ENCODE peak calls at places on chromosome 16, in six cellular contexts. B, W, I, C, D and J are unnamed samples.
A peak's percentile ranks its signal among the peaks of the same experiment; 100 is the strongest.

GRCh38 chr16:64391009-64391663 is 730.7 kb downstream of the CDH11 start:
- DNase-seq in B (no peak), W (no peak), I (peak; percentile 72), C (no peak), D (no peak), J (no peak)

GRCh38 chr16:19429271-19429670 is 11.6 kb downstream of the TMC5 start:
- DNase-seq in B (no peak), W (no peak), I (peak; percentile 53), C (no peak), D (peak; percentile 68), J (no peak)

GRCh38 chr16:12819126-12820117 is 15.7 kb upstream of the CPPED1 start:
- DNase-seq in B (peak; percentile 80), W (no peak), I (peak; percentile 63), C (peak; percentile 70), D (peak; percentile 74), J (no peak)

GRCh38 chr16:64893386-64893785 is 228.5 kb downstream of the CDH11 start:
- DNase-seq in B (no peak), W (no peak), I (peak; percentile 4), C (no peak), D (no peak), J (no peak)

GRCh38 chr16:65278874-65279273 is 157.0 kb upstream of the CDH11 start:
- DNase-seq in B (no peak), W (no peak), I (peak; percentile 53), C (no peak), D (no peak), J (no peak)

GRCh38 chr16:53207810-53208752 is 153.3 kb downstream of the CHD9 start:
- DNase-seq in B (peak; percentile 33), W (no peak), I (peak; percentile 66), C (no peak), D (peak; percentile 39), J (no peak)

GRCh38 chr16:71658771-71659170 is 32.8 kb downstream of the MARVELD3 start:
- DNase-seq in B (no peak), W (no peak), I (no peak), C (no peak), D (no peak), J (no peak)

GRCh38 chr16:55622930-55623561 is 32.7 kb upstream of the SLC6A2 start:
- DNase-seq in B (peak; percentile 13), W (no peak), I (peak; percentile 7), C (no peak), D (no peak), J (no peak)

GRCh38 chr16:86903068-86903467 is 324.7 kb downstream of the FOXL1 start:
- DNase-seq in B (no peak), W (no peak), I (no peak), C (no peak), D (no peak), J (no peak)

GRCh38 chr16:88867561-88868246 is 1.2 kb upstream of the PABPN1L start:
- DNase-seq in B (no peak), W (no peak), I (no peak), C (no peak), D (no peak), J (no peak)

GRCh38 chr16:22685162-22685830 is 128.7 kb upstream of the HS3ST2 start:
- DNase-seq in B (no peak), W (peak; percentile 91), I (no peak), C (peak; percentile 89), D (no peak), J (no peak)

GRCh38 chr16:85146922-85147651 is 34.8 kb upstream of the CIBAR2 start:
- DNase-seq in B (no peak), W (no peak), I (no peak), C (no peak), D (no peak), J (no peak)

GRCh38 chr16:51971184-51971583 is 575.8 kb downstream of the TOX3 start:
- DNase-seq in B (peak; percentile 38), W (no peak), I (no peak), C (no peak), D (peak; percentile 30), J (no peak)

GRCh38 chr16:70697601-70698170 is 11.8 kb upstream of the MTSS2 start:
- DNase-seq in B (no peak), W (no peak), I (no peak), C (no peak), D (no peak), J (no peak)

GRCh38 chr16:180101-180920 is at the start of gene HBQ1:
- DNase-seq in B (peak; percentile 82), W (no peak), I (no peak), C (no peak), D (no peak), J (no peak)

GRCh38 chr16:4298761-4299522 is 16.9 kb upstream of the GLIS2 start:
- DNase-seq in B (peak; percentile 62), W (no peak), I (peak; percentile 89), C (peak; percentile 84), D (peak; percentile 83), J (peak; percentile 98)

GRCh38 chr16:56257260-56257659 is 66.0 kb downstream of the GNAO1 start:
- DNase-seq in B (no peak), W (no peak), I (no peak), C (no peak), D (peak; percentile 53), J (no peak)

GRCh38 chr16:82761236-82761635 is 134.5 kb downstream of the CDH13 start:
- DNase-seq in B (no peak), W (no peak), I (no peak), C (peak; percentile 94), D (peak; percentile 30), J (no peak)

GRCh38 chr16:19410435-19411153 is 7.1 kb upstream of the TMC5 start:
- DNase-seq in B (peak; percentile 63), W (no peak), I (peak; percentile 53), C (no peak), D (peak; percentile 75), J (no peak)

GRCh38 chr16:78629173-78629572 is 529.7 kb downstream of the WWOX start:
- DNase-seq in B (no peak), W (no peak), I (no peak), C (no peak), D (no peak), J (no peak)

GRCh38 chr16:19664166-19664565 is 53.9 kb downstream of the KNOP1 start:
- DNase-seq in B (no peak), W (no peak), I (no peak), C (no peak), D (no peak), J (no peak)

GRCh38 chr16:88634141-88634993 is 4.0 kb upstream of the IL17C start:
- DNase-seq in B (peak; percentile 83), W (no peak), I (no peak), C (no peak), D (peak; percentile 53), J (no peak)

GRCh38 chr16:48435319-48435682 is 50.1 kb upstream of the SIAH1 start:
- DNase-seq in B (no peak), W (no peak), I (no peak), C (no peak), D (no peak), J (no peak)
- TF ChIP-seq CTCF in B (no peak), W (no peak), I (no peak), C (no peak), D (no peak), J (no peak)

GRCh38 chr16:58678269-58678668 is 6.3 kb downstream of the SLC38A7 start:
- DNase-seq in B (no peak), W (no peak), I (no peak), C (no peak), D (no peak), J (no peak)

GRCh38 chr16:58684354-58685083 is at the start of gene SLC38A7:
- DNase-seq in B (peak; percentile 83), W (peak; percentile 91), I (peak; percentile 73), C (peak; percentile 94), D (peak; percentile 87), J (peak; percentile 80)

GRCh38 chr16:58679763-58680162 is 4.8 kb downstream of the SLC38A7 start:
- DNase-seq in B (no peak), W (no peak), I (no peak), C (no peak), D (no peak), J (no peak)

GRCh38 chr16:58684001-58684353 is 593 bp downstream of the SLC38A7 start:
- DNase-seq in B (no peak), W (no peak), I (peak; percentile 4), C (no peak), D (no peak), J (no peak)

GRCh38 chr16:58678716-58679115 is 5.9 kb downstream of the SLC38A7 start:
- DNase-seq in B (no peak), W (no peak), I (peak; percentile 44), C (no peak), D (no peak), J (no peak)
- TF ChIP-seq CTCF in B (no peak), W (no peak), I (peak; percentile 51), C (peak; percentile 62), D (peak; percentile 25), J (peak; percentile 25)

DNA sequence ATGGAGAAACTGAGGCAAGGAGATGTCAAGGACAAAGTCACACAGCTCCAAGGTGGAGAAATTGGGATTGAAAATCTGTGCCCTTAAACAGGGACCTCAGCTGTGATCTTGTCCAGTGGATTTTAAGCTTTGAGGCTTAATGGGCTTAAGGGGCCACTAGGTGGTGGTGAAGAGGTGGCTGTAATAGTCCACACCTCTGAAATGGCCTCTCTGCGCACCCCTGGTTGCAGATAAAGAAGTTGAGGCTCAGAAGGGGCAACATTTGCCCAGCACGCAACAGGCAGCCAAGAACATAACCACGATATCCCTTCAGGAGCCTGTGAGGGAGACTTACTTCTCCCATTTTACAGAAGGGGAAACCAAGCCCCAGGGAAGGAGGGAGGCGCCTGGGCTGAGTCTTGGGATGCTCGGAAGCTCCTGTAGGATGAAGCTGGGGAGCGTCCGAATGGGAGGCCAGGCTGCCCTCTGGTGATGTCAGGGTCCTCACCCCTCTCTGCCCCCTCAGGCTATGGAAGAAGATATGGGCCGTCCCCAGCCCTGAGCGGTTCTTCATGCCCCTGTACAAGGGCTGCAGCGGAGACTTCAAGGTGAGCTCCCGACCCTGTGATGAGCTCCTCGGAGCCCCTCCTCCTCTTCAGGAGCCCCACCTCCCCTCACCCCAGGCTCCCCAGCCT is 43.7 kb downstream of the IL21R start:
- DNase-seq in B (no peak), W (no peak), I (no peak), C (no peak), D (no peak), J (peak; percentile 43)
- TF ChIP-seq CTCF in B (no peak), W (no peak), I (no peak), C (no peak), D (no peak), J (no peak)

DNA sequence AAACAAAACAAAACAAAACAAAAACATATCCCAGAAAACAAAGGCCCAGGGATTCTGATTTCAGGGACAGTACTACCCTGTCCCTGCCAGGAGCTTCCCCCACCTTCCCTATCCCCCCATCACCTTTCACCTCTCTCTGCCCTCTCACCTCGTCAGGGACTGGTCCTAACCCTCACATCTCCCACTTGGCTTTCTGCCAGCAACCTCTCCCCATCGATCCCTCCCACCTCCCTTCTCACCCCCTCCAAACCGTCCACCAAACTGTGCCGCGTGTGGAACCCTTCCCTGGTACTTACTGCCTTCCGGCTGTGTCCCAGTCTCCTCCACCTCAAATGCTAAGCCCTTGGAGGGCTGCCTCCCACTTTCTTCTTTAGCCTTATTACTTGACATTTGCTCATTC is 36.4 kb downstream of the TMEM186 start:
- DNase-seq in B (no peak), W (no peak), I (no peak), C (no peak), D (no peak), J (no peak)
- TF ChIP-seq CTCF in B (no peak), W (no peak), I (no peak), C (no peak), D (no peak), J (no peak)